ENCODE peak calls at places on chromosomes 2 and 18, in ten cellular contexts. Y is effector memory CD8-positive, alpha-beta T cell; E is GDM1; M is heart left ventricle; F is amniotic stem cell; D is stimulated activated CD4-positive, alpha-beta T cell treated with anti-CD3 and anti-CD28 coated beads, Interleukin-15, amount 100 ng/mL, for 24 hours; O is activated naive CD8-positive, alpha-beta T cell treated with anti-CD3 and anti-CD28 coated beads, Interleukin-2, amount 50 U/mL, for 24 hours; U is GM06990; N is T-helper 17 cell; G is cardiac muscle cell. L is an unnamed sample.

GRCh38 chr18:58694720-58695468 is 23.6 kb downstream of the MALT1 start:
- DNase-seq in F (no peak), E (no peak), G (no peak), U (no peak), Y (no peak), N (no peak), O (no peak), D (no peak), M (no peak), L (no peak)

GRCh38 chr2:47321411-47322031 is 81.4 kb upstream of the MSH2 start:
- DNase-seq in F (no peak), U (no peak), G (no peak), D (no peak), N (no peak), E (no peak), Y (no peak), O (no peak), M (no peak), L (no peak)

GRCh38 chr18:44589709-44590108 is 91.0 kb upstream of the SETBP1 start:
- DNase-seq in F (peak; percentile 47), G (peak; percentile 63), D (no peak), O (no peak), M (no peak), N (no peak), E (no peak), U (no peak), Y (no peak), L (no peak)

GRCh38 chr2:231162036-231162345 is 36.4 kb upstream of the ARMC9 start:
- DNase-seq in N (no peak), D (no peak), Y (no peak), M (no peak), U (no peak), F (peak; percentile 79), E (no peak), O (no peak), G (peak; percentile 97), L (no peak)

GRCh38 chr2:163717993-163718680 is 17.7 kb downstream of the FIGN start:
- DNase-seq in G (no peak), F (no peak), Y (no peak), M (no peak), E (no peak), O (no peak), D (no peak), U (no peak), N (no peak), L (no peak)

GRCh38 chr2:105629634-105630033 is 115.1 kb upstream of the NCK2 start:
- DNase-seq in Y (no peak), E (no peak), M (no peak), F (no peak), G (no peak), N (no peak), D (no peak), O (no peak), U (no peak), L (no peak)

GRCh38 chr2:236047176-236047575 is 121.0 kb downstream of the GBX2 start:
- DNase-seq in G (no peak), Y (no peak), N (no peak), E (no peak), U (no peak), D (no peak), M (no peak), F (no peak), O (no peak), L (no peak)

GRCh38 chr2:231601356-231602229 is 8.9 kb downstream of the TEX44 start:
- DNase-seq in F (peak; percentile 73), G (peak; percentile 86), D (peak; percentile 91), E (peak; percentile 57), Y (peak; percentile 78), N (peak; percentile 76), M (peak; percentile 88), O (peak; percentile 88), U (peak; percentile 60), L (peak; percentile 88)

GRCh38 chr2:212546669-212547068 is 8.1 kb upstream of the ERBB4 start:
- DNase-seq in Y (no peak), G (no peak), O (no peak), N (no peak), M (no peak), U (no peak), D (no peak), F (no peak), E (no peak), L (no peak)

GRCh38 chr2:237184192-237184922 is 98.7 kb downstream of the COPS8 start:
- DNase-seq in D (no peak), U (no peak), O (no peak), N (no peak), E (no peak), G (peak; percentile 67), F (no peak), M (no peak), Y (no peak), L (no peak)

GRCh38 chr2:118255301-118255700 is 167.0 kb downstream of the INSIG2 start:
- DNase-seq in F (no peak), G (no peak), M (no peak), O (no peak), E (no peak), N (no peak), U (no peak), D (no peak), Y (no peak), L (no peak)

GRCh38 chr2:213149332-213149875 is 2.0 kb downstream of the IKZF2 start:
- DNase-seq in E (no peak), N (no peak), G (peak; percentile 27), F (no peak), D (no peak), Y (no peak), O (no peak), U (no peak), M (no peak), L (no peak)

GRCh38 chr2:240949791-240950705 is 43.9 kb downstream of the CROCC2 start:
- DNase-seq in M (peak; percentile 21), O (no peak), U (no peak), D (no peak), Y (no peak), F (no peak), G (no peak), N (peak; percentile 4), E (no peak), L (no peak)

GRCh38 chr2:27049422-27050280 is 1.8 kb upstream of the AGBL5 start:
- DNase-seq in N (peak; percentile 41), G (no peak), E (no peak), U (peak; percentile 80), O (peak; percentile 81), D (peak; percentile 85), Y (peak; percentile 54), M (peak; percentile 59), F (no peak), L (peak; percentile 65)

GRCh38 chr2:27606611-27607010 is 22.2 kb downstream of the CCDC121 start:
- DNase-seq in F (peak; percentile 11), G (no peak), M (no peak), Y (no peak), N (no peak), U (no peak), O (no peak), E (no peak), D (no peak), L (no peak)

GRCh38 chr2:209688388-209688787 is 83.2 kb upstream of the UNC80 start:
- DNase-seq in E (no peak), F (no peak), G (no peak), M (no peak), D (no peak), N (no peak), U (no peak), O (no peak), Y (no peak), L (no peak)

GRCh38 chr2:217330647-217331046 is 470.8 kb upstream of the TNP1 start:
- DNase-seq in N (no peak), M (no peak), Y (no peak), F (no peak), U (no peak), G (no peak), E (no peak), D (no peak), O (no peak), L (no peak)

GRCh38 chr2:136323212-136323611 is 205.3 kb upstream of the CXCR4 start:
- DNase-seq in E (no peak), U (no peak), M (no peak), G (no peak), F (no peak), D (no peak), N (no peak), Y (no peak), O (no peak), L (no peak)

GRCh38 chr2:159152119-159152778 is 134.3 kb downstream of the WDSUB1 start:
- DNase-seq in F (no peak), D (no peak), O (no peak), U (no peak), G (peak; percentile 55), E (no peak), N (no peak), M (no peak), Y (no peak), L (no peak)

GRCh38 chr18:77487951-77488740 is 238.5 kb downstream of the GALR1 start:
- DNase-seq in D (no peak), F (no peak), G (no peak), M (no peak), Y (no peak), N (no peak), U (no peak), E (no peak), O (no peak), L (no peak)

GRCh38 chr2:205802069-205802468 is 119.8 kb downstream of the NRP2 start:
- DNase-seq in D (no peak), O (no peak), U (no peak), M (no peak), N (no peak), Y (no peak), G (peak; percentile 11), E (no peak), F (no peak), L (no peak)

GRCh38 chr18:72233106-72233505 is 311.0 kb downstream of the CBLN2 start:
- DNase-seq in E (no peak), G (no peak), O (no peak), D (no peak), N (no peak), U (no peak), M (no peak), F (no peak), Y (no peak), L (no peak)

GRCh38 chr2:174663572-174663971 is 66.0 kb upstream of the WIPF1 start:
- DNase-seq in Y (no peak), G (peak; percentile 65), M (peak; percentile 32), F (peak; percentile 79), N (no peak), D (no peak), U (no peak), O (no peak), E (peak; percentile 68), L (no peak)

GRCh38 chr18:2968559-2968958 is 44.4 kb downstream of the LPIN2 start:
- DNase-seq in F (no peak), G (no peak), Y (no peak), N (no peak), D (no peak), M (no peak), U (no peak), O (no peak), E (no peak), L (peak; percentile 21)

GRCh38 chr2:205657579-205657978 is 24.7 kb upstream of the NRP2 start:
- DNase-seq in M (no peak), G (peak; percentile 83), O (no peak), D (no peak), Y (no peak), N (no peak), F (no peak), E (no peak), U (no peak), L (no peak)

GRCh38 chr2:153360239-153360638 is 118.3 kb downstream of the RPRM start:
- DNase-seq in G (no peak), N (no peak), E (no peak), F (no peak), U (no peak), O (no peak), Y (no peak), M (no peak), D (no peak), L (no peak)

GRCh38 chr2:46909771-46910419 is 5.7 kb downstream of the MCFD2 start:
- DNase-seq in D (peak; percentile 57), G (peak; percentile 49), U (peak; percentile 68), O (peak; percentile 36), Y (no peak), F (peak; percentile 41), M (no peak), E (no peak), N (no peak), L (peak; percentile 64)

GRCh38 chr2:29174937-29175336 is 59.7 kb downstream of the CLIP4 start:
- DNase-seq in D (no peak), E (no peak), U (no peak), F (no peak), N (no peak), M (no peak), O (no peak), G (no peak), Y (no peak), L (no peak)